ENCODE peak calls at places on chromosomes 3 and 15, in nine cellular contexts. H is amygdala; A is GM18507; F is AG04450; K is NCI-H1436; P is AG10803; I is activated CD4-positive, alpha-beta T cell treated with anti-CD3 and anti-CD28 coated beads, Interleukin-2, amount 50 U/mL, for 48 hours; U is lower leg skin; O is ACHN. R is an unnamed sample.

GRCh38 chr3:169769287-169770181 is at the start of gene ACTRT3:
- DNase-seq in H (peak; percentile 24), A (no peak), F (no peak), K (peak; percentile 48), P (peak; percentile 73), I (peak; percentile 74), U (peak; percentile 92), O (peak; percentile 54), R (peak; percentile 93)

GRCh38 chr3:194998417-194998816 is 272.5 kb downstream of the XXYLT1 start:
- DNase-seq in H (no peak), A (no peak), F (no peak), K (no peak), P (no peak), I (no peak), U (peak; percentile 56), O (no peak), R (peak; percentile 15)

GRCh38 chr3:197456271-197457091 is 99.3 kb downstream of the BDH1 start:
- DNase-seq in H (no peak), A (peak; percentile 70), F (peak; percentile 75), K (no peak), P (peak; percentile 94), I (peak; percentile 74), U (peak; percentile 97), O (peak; percentile 89), R (peak; percentile 97)

GRCh38 chr3:3799173-3800075 is at the start of gene LRRN1:
- DNase-seq in H (peak; percentile 55), A (peak; percentile 8), F (no peak), K (peak; percentile 61), P (no peak), I (peak; percentile 55), U (peak; percentile 85), O (peak; percentile 2), R (peak; percentile 92)

GRCh38 chr3:133472242-133472641 is 72.4 kb downstream of the BFSP2 start:
- DNase-seq in H (no peak), A (no peak), F (no peak), K (peak; percentile 88), P (peak; percentile 37), I (no peak), U (no peak), O (no peak), R (no peak)

GRCh38 chr3:27507515-27508266 is 23.5 kb upstream of the SLC4A7 start:
- DNase-seq in H (no peak), A (no peak), F (no peak), K (no peak), P (no peak), I (no peak), U (no peak), O (no peak), R (peak; percentile 81)

GRCh38 chr15:69610264-69610663 is 157.6 kb downstream of the RPLP1 start:
- DNase-seq in H (no peak), A (no peak), F (no peak), K (no peak), P (no peak), I (no peak), U (no peak), O (no peak), R (no peak)

GRCh38 chr3:71129611-71130515 is 453.7 kb downstream of the FOXP1 start:
- DNase-seq in H (no peak), A (no peak), F (no peak), K (no peak), P (peak; percentile 54), I (no peak), U (no peak), O (peak; percentile 44), R (no peak)

GRCh38 chr3:1955750-1956149 is 142.9 kb upstream of the CNTN4 start:
- DNase-seq in H (no peak), A (no peak), F (no peak), K (no peak), P (no peak), I (no peak), U (no peak), O (no peak), R (no peak)

R was measured in islet precursor cell.